ENCODE peak calls at places on chromosomes 16 and 17, in eight cellular contexts. Z, F, B, M, U, A, O and Y are unnamed samples.

GRCh38 chr16:50002190-50002589 is 22.8 kb upstream of the CNEP1R1 start:
- DNase-seq in F (no peak), M (peak; percentile 32), B (no peak), A (no peak), U (no peak), Z (no peak), O (no peak), Y (no peak)

GRCh38 chr17:75587718-75588545 is at the start of gene MYO15B:
- DNase-seq in B (peak; percentile 1), O (peak; percentile 84), U (no peak), Z (peak; percentile 56), F (peak; percentile 79), M (no peak), A (no peak), Y (no peak)

GRCh38 chr16:4323071-4323844 is 7.4 kb downstream of the GLIS2 start:
- DNase-seq in M (no peak), A (no peak), U (no peak), F (no peak), O (peak; percentile 61), Z (no peak), B (no peak), Y (no peak)

GRCh38 chr17:19382581-19383444 is 4.2 kb downstream of the MFAP4 start:
- DNase-seq in U (no peak), O (no peak), A (no peak), Z (no peak), F (no peak), M (no peak), B (no peak), Y (no peak)

GRCh38 chr17:79874329-79874981 is 35.2 kb upstream of the CBX4 start:
- DNase-seq in Z (no peak), U (peak; percentile 55), F (peak; percentile 22), O (no peak), B (no peak), M (peak; percentile 65), A (no peak), Y (peak; percentile 55)

GRCh38 chr17:13736915-13737314 is 135.2 kb upstream of the HS3ST3A1 start:
- DNase-seq in U (no peak), A (no peak), F (no peak), O (no peak), M (peak; percentile 62), B (no peak), Z (no peak), Y (no peak)

GRCh38 chr16:10619271-10619849 is 39.0 kb upstream of the EMP2 start:
- DNase-seq in O (peak; percentile 69), A (no peak), B (no peak), F (peak; percentile 26), M (peak; percentile 8), Z (no peak), U (peak; percentile 75), Y (no peak)

GRCh38 chr17:78112508-78113471 is 15.8 kb downstream of the TMC6 start:
- DNase-seq in O (peak; percentile 90), U (peak; percentile 64), Z (peak; percentile 72), F (peak; percentile 90), B (peak; percentile 16), M (peak; percentile 69), A (peak; percentile 12), Y (peak; percentile 92)

GRCh38 chr16:72241930-72242329 is 70.0 kb upstream of the PMFBP1 start:
- DNase-seq in F (no peak), M (peak; percentile 77), U (peak; percentile 65), A (peak; percentile 12), Z (no peak), B (peak; percentile 62), O (no peak), Y (no peak)

GRCh38 chr17:37788531-37788930 is 43.7 kb upstream of the HNF1B start:
- DNase-seq in F (no peak), A (no peak), U (no peak), M (no peak), Z (no peak), B (no peak), O (no peak), Y (no peak)

GRCh38 chr17:68776451-68776850 is 175.3 kb upstream of the FAM20A start:
- DNase-seq in B (no peak), A (no peak), M (no peak), Z (no peak), U (no peak), O (no peak), F (no peak), Y (no peak)

GRCh38 chr17:40092581-40092980 is 7.8 kb downstream of the NR1D1 start:
- DNase-seq in U (no peak), B (no peak), A (no peak), F (no peak), O (no peak), Z (no peak), M (no peak), Y (no peak)

GRCh38 chr17:64457156-64457555 is 8.2 kb downstream of the MILR1 start:
- DNase-seq in M (peak; percentile 17), F (no peak), U (no peak), B (no peak), A (peak; percentile 76), Z (no peak), O (no peak), Y (no peak)

GRCh38 chr17:1231456-1231855 is 38.8 kb upstream of the BHLHA9 start:
- DNase-seq in Z (no peak), A (no peak), B (no peak), U (no peak), O (peak; percentile 52), M (no peak), F (no peak), Y (no peak)

GRCh38 chr17:37465058-37465616 is 24.6 kb upstream of the DUSP14 start:
- DNase-seq in O (no peak), U (no peak), M (peak; percentile 89), B (no peak), Z (no peak), A (no peak), F (no peak), Y (no peak)

GRCh38 chr16:88830250-88830649 is 18.5 kb upstream of the APRT start:
- DNase-seq in B (no peak), F (no peak), O (peak; percentile 59), M (no peak), Z (no peak), U (no peak), A (no peak), Y (no peak)

GRCh38 chr16:27251561-27252205 is 16.9 kb downstream of the NSMCE1 start:
- DNase-seq in U (no peak), B (no peak), O (no peak), A (no peak), M (no peak), Z (no peak), F (peak; percentile 50), Y (no peak)

GRCh38 chr16:89289428-89290395 is 72.2 kb downstream of the ZNF778 start:
- DNase-seq in M (peak; percentile 80), O (peak; percentile 80), Z (peak; percentile 61), U (peak; percentile 79), F (peak; percentile 77), B (no peak), A (peak; percentile 28), Y (peak; percentile 88)

GRCh38 chr17:6536566-6537065 is 19.7 kb downstream of the PITPNM3 start:
- DNase-seq in A (no peak), B (no peak), M (no peak), U (no peak), F (no peak), Z (no peak), O (no peak), Y (no peak)

GRCh38 chr16:2170587-2171435 is 15.2 kb downstream of the TRAF7 start:
- DNase-seq in A (no peak), O (no peak), B (no peak), Z (no peak), F (no peak), U (no peak), M (no peak), Y (no peak)

GRCh38 chr17:69339937-69340336 is 13.0 kb upstream of the ABCA5 start:
- DNase-seq in Z (no peak), A (no peak), O (no peak), B (no peak), U (no peak), M (no peak), F (no peak), Y (no peak)

GRCh38 chr16:3966681-3967080 is 86.2 kb upstream of the CREBBP start:
- DNase-seq in U (no peak), O (no peak), F (no peak), Z (no peak), A (no peak), M (no peak), B (no peak), Y (no peak)

GRCh38 chr17:42554250-42555121 is 1.8 kb downstream of the HSD17B1 start:
- DNase-seq in O (peak; percentile 93), Z (peak; percentile 66), A (peak; percentile 62), U (peak; percentile 87), B (peak; percentile 70), F (peak; percentile 89), M (peak; percentile 87), Y (peak; percentile 90)

GRCh38 chr17:80498242-80498919 is 22.0 kb upstream of the NPTX1 start:
- DNase-seq in Z (no peak), A (no peak), O (peak; percentile 59), F (no peak), B (no peak), U (no peak), M (peak; percentile 43), Y (no peak)

GRCh38 chr17:16988749-16989229 is 16.9 kb upstream of the TNFRSF13B start:
- DNase-seq in Z (no peak), O (no peak), B (no peak), A (no peak), F (no peak), M (no peak), U (no peak), Y (no peak)

GRCh38 chr17:64466019-64466735 is 17.3 kb downstream of the MILR1 start:
- DNase-seq in B (no peak), M (no peak), Z (no peak), O (no peak), F (no peak), A (no peak), U (no peak), Y (no peak)

GRCh38 chr17:34827008-34827407 is 134.3 kb downstream of the CCT6B start:
- DNase-seq in F (no peak), O (no peak), U (no peak), Z (no peak), M (no peak), A (no peak), B (no peak), Y (no peak)